ENCODE peak calls at places on chromosomes 6 and 20, in seven cellular contexts. K, L, Z, W, O, M and G are unnamed samples.
A peak's percentile ranks its signal among the peaks of the same experiment; 100 is the strongest.

GRCh38 chr20:25355191-25355590 is 35.4 kb downstream of the ABHD12 start:
- DNase-seq in L (no peak), M (no peak), W (no peak), O (no peak), K (no peak), Z (no peak), G (no peak)

GRCh38 chr20:41161886-41162285 is 24.5 kb downstream of the PLCG1 start:
- DNase-seq in K (no peak), M (no peak), L (no peak), W (no peak), O (no peak), Z (no peak), G (no peak)

GRCh38 chr6:138647006-138647405 is 126.6 kb upstream of the CCDC28A start:
- DNase-seq in W (no peak), K (no peak), O (peak; percentile 42), Z (no peak), M (no peak), L (peak; percentile 82), G (peak; percentile 76)

GRCh38 chr6:27161946-27162603 is 85.4 kb upstream of the PRSS16 start:
- DNase-seq in L (peak; percentile 72), M (peak; percentile 55), K (no peak), W (peak; percentile 46), Z (peak; percentile 45), O (no peak), G (peak; percentile 76)

GRCh38 chr6:133688705-133689492 is 200.0 kb upstream of the TCF21 start:
- DNase-seq in L (no peak), Z (no peak), M (no peak), K (no peak), W (no peak), O (no peak), G (no peak)

GRCh38 chr6:2396856-2397640 is 151.6 kb upstream of the GMDS start:
- DNase-seq in L (peak; percentile 60), O (peak; percentile 46), Z (no peak), M (no peak), K (peak; percentile 23), W (no peak), G (peak; percentile 7)

GRCh38 chr6:3820563-3820962 is 28.6 kb upstream of the FAM50B start:
- DNase-seq in K (no peak), Z (no peak), W (no peak), M (no peak), L (no peak), O (no peak), G (no peak)

GRCh38 chr20:17304785-17305184 is 77.9 kb downstream of the PCSK2 start:
- DNase-seq in M (no peak), L (no peak), O (no peak), W (no peak), K (no peak), Z (no peak), G (no peak)

GRCh38 chr6:137240168-137240567 is 21.0 kb upstream of the IFNGR1 start:
- DNase-seq in M (no peak), Z (peak; percentile 50), O (peak; percentile 96), K (no peak), W (no peak), L (peak; percentile 98), G (peak; percentile 91)

GRCh38 chr20:46044896-46045295 is 15.9 kb downstream of the SLC12A5 start:
- DNase-seq in L (no peak), Z (no peak), K (no peak), M (no peak), O (no peak), W (no peak), G (no peak)

GRCh38 chr20:61572312-61572711 is 320.3 kb downstream of the CDH4 start:
- DNase-seq in K (no peak), M (no peak), O (no peak), W (no peak), L (no peak), Z (no peak), G (no peak)

GRCh38 chr6:99905209-99906106 is 88.6 kb downstream of the MCHR2 start:
- DNase-seq in M (peak; percentile 32), K (no peak), W (peak; percentile 73), O (peak; percentile 40), Z (peak; percentile 61), L (peak; percentile 66), G (peak; percentile 52)

DNA sequence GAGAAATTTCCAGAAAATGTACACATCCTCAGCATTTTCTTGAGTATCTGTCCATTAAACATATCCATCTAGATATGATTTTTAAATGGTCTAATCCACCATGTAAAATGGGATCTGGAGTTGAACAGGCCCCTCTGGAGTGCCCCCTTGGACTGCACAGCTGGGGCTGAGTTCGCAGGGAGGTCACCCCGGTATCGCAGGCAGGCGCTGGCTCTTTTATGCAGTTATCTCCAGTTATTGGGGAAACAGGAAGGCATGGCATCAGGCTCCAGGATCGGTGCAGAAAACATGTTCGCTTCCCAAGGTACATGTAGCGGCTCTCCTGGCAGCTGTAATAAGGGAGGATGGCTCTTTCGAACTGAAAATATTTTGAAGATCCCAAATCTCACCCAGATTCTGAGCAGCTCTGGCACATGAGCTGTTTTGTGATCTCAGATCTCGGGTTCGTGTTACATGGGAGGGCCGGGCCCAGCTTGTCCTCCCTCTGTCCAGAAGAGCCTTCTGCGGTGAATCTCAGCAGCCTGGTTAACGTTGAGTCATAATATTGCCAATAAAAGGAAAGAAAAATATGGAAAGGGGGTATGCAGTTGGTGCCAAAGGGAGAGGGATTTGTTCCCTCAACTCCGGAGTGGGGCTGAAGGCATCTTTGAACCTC is 167.7 kb downstream of the EYA2 start:
- DNase-seq in L (no peak), O (no peak), M (no peak), W (no peak), K (no peak), Z (no peak), G (no peak)
- H3K4me3 ChIP-seq in L (no peak overlapping the region), O (no peak overlapping the region), M (no peak overlapping the region), W (no peak overlapping the region), K (no peak overlapping the region), Z (no peak overlapping the region), G (no peak overlapping the region)

GRCh38 chr6:84763397-84764331 is 734 bp downstream of the TBX18 start:
- DNase-seq in L (peak; percentile 92), W (peak; percentile 58), M (peak; percentile 92), K (peak; percentile 25), O (peak; percentile 87), Z (no peak), G (peak; percentile 88)
- TF ChIP-seq CTCF in L (no peak), W (peak; percentile 29), M (peak; percentile 33), K (no peak), O (peak; percentile 7), Z (no peak), G (peak; percentile 31)

DNA sequence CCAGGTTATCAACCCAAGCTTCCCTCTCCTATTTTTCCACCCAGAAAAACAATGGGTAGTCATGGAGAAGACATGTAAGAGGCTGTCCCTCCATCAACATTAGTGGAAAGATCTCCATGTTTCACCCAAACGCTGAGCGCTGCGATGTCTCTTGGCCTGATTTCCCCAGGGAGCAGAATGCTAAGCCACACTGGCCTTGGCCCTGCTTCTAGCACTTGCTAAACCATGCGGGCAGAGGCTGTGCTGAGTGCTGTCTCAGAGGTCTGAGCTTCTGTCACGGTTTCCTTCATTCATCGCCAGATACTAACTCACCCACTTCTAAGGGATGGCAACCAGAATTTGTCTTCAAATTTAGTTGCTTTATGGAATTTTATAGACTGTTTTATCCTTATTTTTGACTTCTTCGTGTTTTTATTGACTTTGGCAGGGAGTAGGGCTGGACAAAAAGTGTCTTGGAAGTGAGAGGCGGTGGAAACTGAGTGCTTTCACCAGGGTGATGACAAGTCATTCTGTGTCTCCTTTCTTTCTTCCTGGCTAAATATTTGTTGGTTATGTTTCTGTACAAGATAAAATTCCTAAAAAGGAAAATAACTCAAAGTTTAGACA is 181.4 kb upstream of the UST start:
- DNase-seq in L (peak; percentile 40), M (no peak), Z (no peak), W (no peak), K (no peak), O (no peak), G (no peak)
- H3K4me3 ChIP-seq in L (no peak overlapping the region), M (no peak overlapping the region), Z (no peak overlapping the region), W (no peak overlapping the region), K (no peak overlapping the region), O (no peak overlapping the region), G (no peak overlapping the region)

GRCh38 chr6:121760640-121761213 is 325.3 kb downstream of the GJA1 start:
- DNase-seq in M (no peak), Z (no peak), K (no peak), O (no peak), L (no peak), W (no peak), G (no peak)
- TF ChIP-seq CTCF in M (no peak), Z (no peak), K (no peak), O (no peak), L (no peak), W (no peak), G (no peak)

DNA sequence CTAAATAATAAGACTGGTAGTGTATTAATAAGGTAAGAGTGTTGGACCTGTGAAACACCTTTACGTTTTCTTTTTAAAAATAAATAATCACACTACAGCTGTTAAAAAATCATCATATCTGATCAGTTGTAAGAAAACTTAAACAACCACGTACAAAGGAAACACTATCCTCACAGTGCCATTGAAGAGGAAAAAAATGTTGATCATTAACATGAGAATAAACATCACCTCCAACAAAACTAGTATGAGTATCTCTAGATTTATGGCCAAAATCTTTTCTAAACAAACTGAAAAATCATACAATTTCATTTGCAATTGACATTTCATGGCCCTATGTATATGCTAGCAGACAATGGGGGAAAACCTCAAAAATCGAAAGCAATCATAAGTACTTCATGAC is 590 bp downstream of the EYS start:
- DNase-seq in Z (no peak), W (no peak), L (no peak), O (no peak), M (no peak), K (no peak), G (no peak)
- H3K4me3 ChIP-seq in Z (no peak overlapping the region), W (no peak overlapping the region), L (no peak overlapping the region), O (no peak overlapping the region), M (no peak overlapping the region), K (no peak overlapping the region), G (no peak overlapping the region)

GRCh38 chr6:31888281-31889258 is 8.9 kb downstream of the EHMT2 start:
- DNase-seq in Z (no peak), O (no peak), W (peak; percentile 26), K (no peak), L (no peak), M (peak; percentile 71), G (no peak)

GRCh38 chr6:31886426-31887068 is 7.8 kb upstream of the SLC44A4 start:
- DNase-seq in Z (no peak), W (no peak), O (no peak), L (no peak), K (no peak), M (no peak), G (no peak)

GRCh38 chr6:31887173-31887572 is 8.4 kb upstream of the SLC44A4 start:
- DNase-seq in W (no peak), O (no peak), M (no peak), Z (no peak), K (no peak), L (no peak), G (no peak)

GRCh38 chr6:31889331-31889972 is 8.0 kb downstream of the EHMT2 start:
- DNase-seq in M (no peak), O (no peak), Z (no peak), L (no peak), W (no peak), K (no peak), G (no peak)

GRCh38 chr6:31887608-31888007 is 8.8 kb upstream of the SLC44A4 start:
- DNase-seq in W (no peak), L (no peak), O (no peak), M (no peak), K (no peak), Z (no peak), G (no peak)
- TF ChIP-seq CTCF in W (no peak), L (no peak), O (no peak), M (no peak), K (no peak), Z (no peak), G (no peak)